ENCODE peak calls at places on chromosome 4, in ten cellular contexts. L, G, Z, J, N, A, E, F, R and X are unnamed samples.

GRCh38 chr4:84681488-84682274 is 98.8 kb downstream of the CDS1 start:
- DNase-seq in L (peak), G (peak), Z (no peak), J (peak), N (no peak), A (no peak), E (no peak), F (peak), R (peak), X (no peak)

GRCh38 chr4:87521757-87522374 is 7.3 kb downstream of the SPARCL1 start:
- DNase-seq in L (peak), G (peak), Z (no peak), J (no peak), N (no peak), A (no peak), E (no peak), F (peak), R (no peak), X (no peak)

GRCh38 chr4:31194823-31195222 is 474.7 kb downstream of the PCDH7 start:
- DNase-seq in L (peak), G (no peak), Z (no peak), J (no peak), N (no peak), A (no peak), E (no peak), F (no peak), R (no peak), X (no peak)

GRCh38 chr4:89158884-89159503 is 47.7 kb downstream of the TIGD2 start:
- DNase-seq in L (peak), G (peak), Z (no peak), J (peak), N (no peak), A (no peak), E (no peak), F (peak), R (peak), X (peak)

GRCh38 chr4:41541697-41542096 is 3.7 kb downstream of the LIMCH1 start:
- DNase-seq in L (no peak), G (no peak), Z (no peak), J (peak), N (no peak), A (no peak), E (no peak), F (no peak), R (no peak), X (no peak)

GRCh38 chr4:111466821-111467605 is 678.2 kb upstream of the FAM241A start:
- DNase-seq in L (peak), G (no peak), Z (no peak), J (peak), N (no peak), A (no peak), E (no peak), F (no peak), R (no peak), X (no peak)

GRCh38 chr4:41590591-41590990 is 52.6 kb downstream of the LIMCH1 start:
- DNase-seq in L (no peak), G (no peak), Z (no peak), J (no peak), N (no peak), A (no peak), E (no peak), F (peak), R (no peak), X (no peak)

GRCh38 chr4:153794001-153794400 is 5.1 kb upstream of the SFRP2 start:
- DNase-seq in L (no peak), G (no peak), Z (no peak), J (no peak), N (no peak), A (no peak), E (no peak), F (peak), R (no peak), X (no peak)

GRCh38 chr4:3251691-3252479 is 2.9 kb downstream of the MSANTD1 start:
- DNase-seq in L (no peak), G (no peak), Z (no peak), J (no peak), N (peak), A (peak), E (peak), F (no peak), R (no peak), X (no peak)

GRCh38 chr4:5976431-5976830 is 41.8 kb downstream of the C4orf50 start:
- DNase-seq in L (no peak), G (no peak), Z (no peak), J (no peak), N (peak), A (no peak), E (no peak), F (no peak), R (no peak), X (no peak)

GRCh38 chr4:151641167-151641566 is 119.6 kb downstream of the GATB start:
- DNase-seq in L (peak), G (no peak), Z (no peak), J (peak), N (no peak), A (no peak), E (no peak), F (peak), R (no peak), X (no peak)

GRCh38 chr4:153154010-153154975 is 50.0 kb upstream of the TRIM2 start:
- DNase-seq in L (peak), G (no peak), Z (no peak), J (peak), N (no peak), A (no peak), E (no peak), F (peak), R (no peak), X (no peak)

GRCh38 chr4:156475322-156475721 is 496.3 kb downstream of the PDGFC start:
- DNase-seq in L (peak), G (no peak), Z (no peak), J (peak), N (no peak), A (no peak), E (no peak), F (peak), R (peak), X (peak)

GRCh38 chr4:54840992-54841768 is 183.4 kb downstream of the KIT start:
- DNase-seq in L (peak), G (peak), Z (no peak), J (peak), N (no peak), A (no peak), E (no peak), F (peak), R (peak), X (no peak)

GRCh38 chr4:169464080-169464479 is 148.3 kb downstream of the NEK1 start:
- DNase-seq in L (no peak), G (no peak), Z (no peak), J (no peak), N (no peak), A (no peak), E (no peak), F (no peak), R (no peak), X (no peak)

GRCh38 chr4:140609548-140610425 is 41.0 kb upstream of the UCP1 start:
- DNase-seq in L (peak), G (peak), Z (no peak), J (peak), N (no peak), A (no peak), E (no peak), F (peak), R (peak), X (no peak)

GRCh38 chr4:140052050-140052449 is 101.9 kb downstream of the MAML3 start:
- DNase-seq in L (peak), G (peak), Z (no peak), J (peak), N (peak), A (no peak), E (no peak), F (peak), R (peak), X (peak)

DNA sequence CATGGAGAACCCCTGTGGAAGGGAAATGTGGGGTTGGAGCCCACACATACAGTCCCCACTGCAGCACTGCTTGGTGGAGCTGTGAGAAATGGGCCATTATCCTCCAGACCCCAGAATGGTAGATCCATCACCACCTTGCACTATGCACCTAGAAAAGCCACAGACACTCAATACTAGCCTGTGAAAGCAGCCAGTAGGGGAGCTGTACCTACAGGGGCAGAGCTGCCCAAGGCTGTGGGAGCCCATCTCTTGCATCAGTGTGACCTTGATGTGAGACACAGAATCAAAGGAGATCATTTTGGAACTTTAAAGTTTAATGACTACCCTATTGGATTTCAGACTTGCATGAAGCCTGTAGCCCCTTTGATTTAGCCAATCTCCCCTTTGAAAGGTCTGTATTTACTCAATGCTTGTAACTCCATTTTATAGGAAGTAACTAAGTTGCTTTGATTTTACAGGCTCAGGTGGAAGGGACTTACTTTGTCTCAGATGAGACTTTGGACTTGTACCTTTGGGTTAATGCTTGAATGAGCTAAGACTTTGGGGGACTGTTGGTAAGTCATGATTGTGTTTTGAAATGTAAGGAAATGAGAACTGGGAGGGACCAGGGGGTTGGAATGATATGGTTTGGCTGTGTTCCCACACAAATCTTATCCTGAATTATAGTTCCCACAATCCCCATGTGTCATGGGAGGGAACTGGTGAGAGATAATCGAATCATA is 352.7 kb downstream of the INPP4B start:
- DNase-seq in L (no peak), G (no peak), Z (no peak), J (peak), N (no peak), A (no peak), E (no peak), F (peak), R (no peak), X (no peak)
- TF ChIP-seq CTCF in L (no peak), G (no peak), Z (no peak), J (no peak), N (no peak), A (no peak), E (no peak), F (no peak), R (peak), X (no peak)

GRCh38 chr4:926538-926937 is 5.6 kb downstream of the GAK start:
- DNase-seq in L (no peak), G (peak), Z (peak), J (no peak), N (peak), A (peak), E (no peak), F (peak), R (peak), X (peak)
- TF ChIP-seq CTCF in L (peak), G (peak), Z (peak), J (peak), N (peak), A (no peak), E (no peak), F (peak), R (peak), X (peak)

GRCh38 chr4:23242962-23243361 is 550.2 kb downstream of the GBA3 start:
- DNase-seq in L (no peak), G (no peak), Z (no peak), J (no peak), N (no peak), A (no peak), E (no peak), F (no peak), R (no peak), X (no peak)
- TF ChIP-seq CTCF in L (no peak), G (no peak), Z (no peak), J (no peak), N (no peak), A (no peak), E (no peak), F (no peak), R (no peak), X (no peak)

GRCh38 chr4:104901438-104901837 is 245.2 kb upstream of the TET2 start:
- DNase-seq in L (peak), G (no peak), Z (no peak), J (peak), N (no peak), A (no peak), E (no peak), F (no peak), R (peak), X (no peak)
- TF ChIP-seq CTCF in L (no peak), G (no peak), Z (no peak), J (no peak), N (no peak), A (no peak), E (no peak), F (peak), R (peak), X (no peak)

DNA sequence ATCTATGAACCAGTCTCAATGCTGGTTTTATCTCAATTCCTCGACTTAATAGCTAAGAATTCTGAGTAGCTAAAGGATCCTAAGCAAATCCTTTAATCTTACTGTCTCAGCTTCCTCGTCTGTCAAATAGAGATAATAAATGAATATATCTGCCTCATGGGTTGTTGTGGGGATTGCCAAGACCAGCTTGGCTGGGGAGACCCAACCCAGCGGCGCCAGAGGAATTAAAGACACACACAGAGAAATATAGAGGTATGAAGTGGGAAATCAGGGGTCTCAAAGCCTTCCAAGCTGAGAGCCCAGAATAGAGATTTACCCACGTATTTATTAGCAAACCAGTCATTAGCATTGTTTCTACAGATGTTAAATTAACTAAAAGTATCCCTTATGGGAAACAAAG is 41.9 kb downstream of the SLC34A2 start:
- DNase-seq in L (no peak), G (no peak), Z (no peak), J (no peak), N (no peak), A (peak), E (no peak), F (no peak), R (no peak), X (no peak)
- TF ChIP-seq CTCF in L (no peak), G (no peak), Z (no peak), J (no peak), N (no peak), A (no peak), E (no peak), F (no peak), R (no peak), X (no peak)